ENCODE peak calls at places on chromosomes 12 and 14, in six cellular contexts. X, B, Y, C, M and L are unnamed samples. For H3K27me3 and H3K36me3, the result is how much of the 10 kb centered on the place peaks cover.

GRCh38 chr12:6949063-6949594 is 2.0 kb upstream of the PTPN6 start:
- DNase-seq in X (no peak), C (peak), Y (no peak), M (peak), B (no peak), L (no peak)

GRCh38 chr14:64758711-64759554 is 54.7 kb downstream of the PLEKHG3 start:
- DNase-seq in Y (no peak), C (peak), X (peak), B (peak), M (peak), L (peak)

GRCh38 chr14:103872492-103873113 is 25.2 kb upstream of the PPP1R13B start:
- DNase-seq in X (no peak), M (no peak), B (no peak), Y (no peak), C (no peak), L (no peak)

GRCh38 chr12:48973992-48974673 is 2.6 kb upstream of the WNT10B start:
- DNase-seq in Y (no peak), X (peak), M (peak), C (peak), B (no peak), L (no peak)

GRCh38 chr12:116222358-116222757 is 55.1 kb downstream of the MED13L start:
- DNase-seq in Y (peak), M (no peak), X (peak), C (no peak), B (no peak), L (peak)

GRCh38 chr12:70052931-70053497 is 190.2 kb upstream of the CNOT2 start:
- DNase-seq in C (no peak), X (peak), M (no peak), B (peak), Y (peak), L (peak)

GRCh38 chr12:56267443-56268071 is 815 bp downstream of the COQ10A start:
- DNase-seq in X (peak), M (no peak), B (no peak), Y (no peak), C (peak), L (no peak)

GRCh38 chr14:46053221-46053620 is 598.4 kb downstream of the RPL10L start:
- DNase-seq in X (no peak), Y (no peak), M (no peak), B (no peak), C (no peak), L (no peak)

GRCh38 chr12:95790025-95790911 is at the start of gene NTN4:
- DNase-seq in B (no peak), C (peak), Y (peak), M (peak), X (peak), L (peak)

GRCh38 chr12:13252616-13253015 is 56.1 kb downstream of the EMP1 start:
- DNase-seq in C (no peak), B (no peak), Y (no peak), X (no peak), M (no peak), L (no peak)

GRCh38 chr14:89807151-89807550 is 147.4 kb downstream of the EFCAB11 start:
- DNase-seq in B (no peak), C (no peak), Y (no peak), M (no peak), X (no peak), L (no peak)

GRCh38 chr12:27975222-27976136 is 2.9 kb upstream of the PTHLH start:
- DNase-seq in X (peak), B (no peak), C (no peak), M (no peak), Y (no peak), L (no peak)
- H3K27me3 ChIP-seq in X (under half), B (under half), C (half or more), M (half or more), Y (half or more), L (under half)

GRCh38 chr14:53962954-53963490 is 6.4 kb upstream of the BMP4 start:
- DNase-seq in B (no peak), X (no peak), C (no peak), Y (no peak), M (no peak), L (no peak)
- H3K4me3 ChIP-seq in B (no peak), X (no peak), C (peak), Y (no peak), M (peak), L (no peak)

DNA sequence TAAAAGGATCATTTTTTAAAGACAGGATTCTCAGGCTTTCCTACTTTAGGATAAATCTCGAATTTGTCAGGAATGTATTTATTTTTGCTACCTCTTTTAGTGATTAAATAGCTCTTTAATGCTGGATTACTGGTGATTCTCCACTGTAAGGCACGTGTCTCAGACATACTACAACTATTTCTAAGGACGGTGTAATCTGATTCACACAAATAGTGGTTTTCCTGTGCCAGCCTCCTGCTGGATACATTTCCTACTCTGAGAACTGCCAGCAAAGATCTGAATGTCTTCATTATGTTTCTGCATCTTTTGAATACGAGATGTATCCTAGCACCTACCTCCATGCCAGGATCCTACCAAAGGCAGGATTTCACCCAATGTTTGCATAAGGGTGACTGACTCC is 120.7 kb downstream of the PRICKLE1 start:
- DNase-seq in C (no peak), M (no peak), B (no peak), Y (no peak), X (no peak), L (no peak)
- H3K36me3 ChIP-seq in C (half or more), M (half or more), B (under half), Y (under half), X (under half), L (under half)

GRCh38 chr12:80490329-80490728 is 46.3 kb downstream of the PTPRQ start:
- DNase-seq in B (no peak), M (no peak), Y (no peak), X (no peak), C (no peak), L (no peak)
- H3K27me3 ChIP-seq in B (under half), M (under half), Y (under half), X (under half), C (under half), L (under half)

DNA sequence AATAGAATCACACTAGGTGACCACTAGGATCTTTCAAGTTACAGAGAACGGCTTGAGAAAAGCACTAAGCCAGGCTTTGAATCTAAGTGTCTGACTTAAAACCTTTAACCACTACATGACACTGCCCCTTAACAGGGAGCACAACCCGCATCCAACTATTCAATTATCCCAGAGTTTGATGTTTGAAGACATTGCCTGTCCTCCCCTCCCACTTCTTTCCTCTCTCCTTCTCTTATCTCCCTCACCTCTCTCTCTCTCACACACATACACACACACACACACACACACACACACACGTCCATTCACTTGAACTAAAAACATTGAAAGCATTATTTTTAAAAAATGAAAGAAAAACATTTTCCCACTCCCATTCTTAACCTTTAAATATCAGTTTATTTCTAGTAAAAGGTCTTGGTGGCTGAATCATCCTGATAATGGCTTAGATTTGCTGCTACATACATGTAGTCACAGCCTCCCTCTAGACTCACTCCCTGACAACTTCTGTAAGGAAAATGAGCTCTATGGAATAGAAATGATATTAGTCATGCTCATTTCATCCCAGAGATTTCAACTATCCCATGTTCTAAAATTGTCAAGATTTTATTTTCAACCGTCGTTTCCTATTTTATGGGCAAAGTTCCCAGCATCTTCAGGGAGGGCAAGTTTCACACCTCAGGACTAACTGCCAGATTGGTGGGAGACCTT is 53.5 kb upstream of the RAP1B start:
- DNase-seq in M (no peak), C (no peak), B (no peak), Y (no peak), X (no peak), L (no peak)
- H3K4me3 ChIP-seq in M (no peak), C (no peak), B (no peak), Y (no peak), X (no peak), L (no peak)

GRCh38 chr14:52711666-52712065 is 4.7 kb downstream of the PSMC6 start:
- DNase-seq in B (no peak), C (no peak), X (no peak), M (no peak), Y (no peak), L (no peak)
- H3K36me3 ChIP-seq in B (half or more), C (half or more), X (under half), M (half or more), Y (under half), L (under half)

GRCh38 chr12:713281-713875 is 39.0 kb upstream of the WNK1 start:
- DNase-seq in M (no peak), C (no peak), Y (no peak), B (no peak), X (no peak), L (no peak)
- H3K27me3 ChIP-seq in M (under half), C (under half), Y (under half), B (under half), X (under half), L (under half)

GRCh38 chr12:138898-139534 is 72.4 kb downstream of the IQSEC3 start:
- DNase-seq in X (peak), C (peak), M (peak), B (no peak), Y (no peak), L (no peak)
- H3K4me3 ChIP-seq in X (no peak), C (peak), M (peak), B (no peak), Y (no peak), L (peak)